ENCODE peak calls at places on chromosomes 2 and 18, in six cellular contexts. R, P, L, C, Y and Q are unnamed samples.

GRCh38 chr2:26355038-26355995 is 8.7 kb upstream of the ADGRF3 start:
- DNase-seq in C (no peak), P (no peak), R (no peak), Y (peak), L (no peak), Q (no peak)

GRCh38 chr18:8794133-8794986 is 89.0 kb downstream of the MTCL1 start:
- DNase-seq in P (no peak), R (no peak), L (no peak), C (no peak), Y (peak), Q (no peak)

GRCh38 chr18:61602836-61603235 is 269.6 kb downstream of the CDH20 start:
- DNase-seq in L (no peak), R (no peak), C (no peak), Y (peak), P (no peak), Q (no peak)

GRCh38 chr18:2716394-2717326 is 61.1 kb downstream of the SMCHD1 start:
- DNase-seq in C (no peak), Y (no peak), P (no peak), L (no peak), R (no peak), Q (no peak)

GRCh38 chr2:58906151-58906645 is 665.1 kb upstream of the FANCL start:
- DNase-seq in C (no peak), Y (no peak), P (no peak), L (no peak), R (no peak), Q (no peak)

GRCh38 chr2:186256540-186256939 is 229.5 kb upstream of the ZC3H15 start:
- DNase-seq in C (no peak), L (no peak), P (no peak), R (no peak), Y (peak), Q (no peak)

GRCh38 chr2:181462032-181462431 is 4.8 kb downstream of the ITGA4 start:
- DNase-seq in R (peak), Y (no peak), C (no peak), L (no peak), P (no peak), Q (no peak)

GRCh38 chr18:26526966-26527234 is 21.5 kb downstream of the KCTD1 start:
- DNase-seq in C (no peak), P (no peak), R (no peak), Y (no peak), L (no peak), Q (no peak)

GRCh38 chr2:2540406-2540805 is 209.3 kb upstream of the MYT1L start:
- DNase-seq in L (no peak), Y (no peak), R (no peak), C (no peak), P (no peak), Q (no peak)

GRCh38 chr2:146867472-146867986 is 977.3 kb upstream of the ACVR2A start:
- DNase-seq in C (no peak), P (no peak), L (no peak), Y (no peak), R (no peak), Q (no peak)